ENCODE peak calls at places on chromosomes 2 and 18, in four cellular contexts. H is GM12865, K is psoas muscle, Y is mesenchymal stem cell. E is an unnamed sample.

GRCh38 chr2:147715807-147716206 is 129.0 kb upstream of the ACVR2A start:
- DNase-seq in H (peak), K (no peak), Y (no peak), E (no peak)

GRCh38 chr2:18436408-18437077 is 123.9 kb downstream of the RDH14 start:
- DNase-seq in H (no peak), K (no peak), Y (peak), E (no peak)

GRCh38 chr2:23092831-23093230 is 292.1 kb upstream of the KLHL29 start:
- DNase-seq in H (peak), K (no peak), Y (peak), E (no peak)

GRCh38 chr2:139122711-139123158 is 342.5 kb upstream of the NXPH2 start:
- DNase-seq in K (no peak), Y (peak), H (no peak), E (no peak)

GRCh38 chr2:39512434-39512935 is 75.4 kb upstream of the MAP4K3 start:
- DNase-seq in H (no peak), Y (no peak), K (peak), E (no peak)

GRCh38 chr2:66569321-66569851 is 134.5 kb downstream of the MEIS1 start:
- DNase-seq in K (no peak), Y (peak), H (peak), E (no peak)

GRCh38 chr2:101330253-101330921 is 21.9 kb upstream of the RNF149 start:
- DNase-seq in H (no peak), K (peak), Y (peak), E (peak)

GRCh38 chr2:42971947-42972736 is 179.8 kb upstream of the HAAO start:
- DNase-seq in K (no peak), Y (peak), H (peak), E (no peak)

GRCh38 chr2:160054984-160055725 is 7.3 kb downstream of the PLA2R1 start:
- DNase-seq in H (no peak), Y (no peak), K (no peak), E (no peak)

GRCh38 chr2:155633060-155633839 is 699.3 kb downstream of the NR4A2 start:
- DNase-seq in K (no peak), H (no peak), Y (no peak), E (no peak)

GRCh38 chr2:213229814-213230213 is 54.5 kb upstream of the SPAG16 start:
- DNase-seq in Y (peak), K (no peak), H (no peak), E (no peak)

GRCh38 chr18:67520276-67521035 is 3.9 kb upstream of the DSEL start:
- DNase-seq in K (no peak), Y (peak), H (no peak), E (no peak)

GRCh38 chr2:86617738-86618137 is 5.9 kb downstream of the RNF103 start:
- DNase-seq in H (peak), K (no peak), Y (no peak), E (no peak)

GRCh38 chr2:211455225-211455841 is 898.9 kb downstream of the CPS1 start:
- DNase-seq in Y (peak), K (no peak), H (peak), E (no peak)

GRCh38 chr2:151269798-151270568 is 8.3 kb upstream of the RBM43 start:
- DNase-seq in Y (no peak), K (no peak), H (no peak), E (no peak)

GRCh38 chr2:94872676-94873361 is 1.6 kb downstream of the TEKT4 start:
- DNase-seq in H (peak), Y (no peak), K (no peak), E (no peak)

GRCh38 chr2:178479275-178479616 is 846 bp upstream of the FKBP7 start:
- DNase-seq in H (no peak), Y (no peak), K (no peak), E (no peak)

GRCh38 chr2:235845245-235845644 is 322.9 kb downstream of the GBX2 start:
- DNase-seq in H (no peak), K (no peak), Y (no peak), E (no peak)

GRCh38 chr2:222423632-222424280 is 587 bp upstream of the SGPP2 start:
- DNase-seq in K (no peak), H (peak), Y (peak), E (no peak)
- H3K4me3 ChIP-seq in K (peak), H (peak), Y (peak), E (peak)

GRCh38 chr2:130353291-130354134 is 2.3 kb upstream of the PTPN18 start:
- DNase-seq in H (no peak), K (no peak), Y (peak), E (no peak)
- H3K4me3 ChIP-seq in H (no peak), K (no peak), Y (no peak), E (no peak)

DNA sequence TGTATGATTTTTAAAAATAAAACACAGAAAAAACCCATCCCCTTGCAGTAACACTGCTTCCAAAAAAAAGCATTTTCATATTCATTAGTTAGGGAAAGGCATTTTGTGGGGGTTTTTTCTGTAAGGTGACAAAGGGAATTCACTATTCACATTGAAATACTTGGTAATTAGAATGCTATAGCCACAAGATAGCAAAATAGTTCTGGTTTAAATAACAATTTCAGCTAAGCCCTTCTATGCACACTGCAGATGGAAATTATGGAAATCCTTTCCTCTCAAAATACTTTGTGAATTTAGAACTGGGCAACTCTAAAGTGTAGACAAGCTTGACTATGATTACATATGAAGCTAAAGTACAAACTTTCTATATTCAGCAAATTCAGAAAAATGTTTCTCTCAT is 102.1 kb upstream of the CHRNA1 start:
- DNase-seq in H (no peak), Y (no peak), K (no peak), E (no peak)
- H3K4me3 ChIP-seq in H (no peak), Y (no peak), K (no peak), E (no peak)

GRCh38 chr2:12428324-12428723 is 288.4 kb upstream of the TRIB2 start:
- DNase-seq in Y (peak), H (no peak), K (no peak), E (no peak)
- H3K4me3 ChIP-seq in Y (no peak), H (no peak), K (no peak), E (no peak)

GRCh38 chr2:3036432-3037125 is 341.0 kb downstream of the EIPR1 start:
- DNase-seq in H (no peak), K (no peak), Y (no peak), E (no peak)
- H3K4me3 ChIP-seq in H (no peak), K (no peak), Y (no peak), E (no peak)

E was measured in heart left ventricle.